ENCODE peak calls at places on chromosomes 16 and 17, in eight cellular contexts. T, O, R, W, I, Y, M and G are unnamed samples.

GRCh38 chr17:74923538-74924249 is 379 bp upstream of the OTOP2 start:
- DNase-seq in M (no peak), Y (peak; percentile 46), T (peak; percentile 65), W (peak; percentile 73), I (peak; percentile 41), R (peak; percentile 37), O (peak; percentile 33), G (no peak)

GRCh38 chr17:21231533-21231932 is 17.6 kb upstream of the TMEM11 start:
- DNase-seq in W (no peak), O (no peak), R (no peak), M (no peak), I (no peak), Y (no peak), T (peak; percentile 13), G (no peak)

GRCh38 chr16:59854846-59855439 is 1120.8 kb upstream of the GOT2 start:
- DNase-seq in R (no peak), M (no peak), Y (no peak), O (no peak), T (no peak), W (no peak), I (no peak), G (no peak)

GRCh38 chr16:51994597-51994996 is 552.3 kb downstream of the TOX3 start:
- DNase-seq in R (no peak), I (no peak), M (no peak), Y (no peak), W (peak; percentile 61), T (peak; percentile 96), O (peak; percentile 96), G (no peak)

GRCh38 chr17:305090-305976 is 47.3 kb downstream of the RPH3AL start:
- DNase-seq in W (peak; percentile 41), R (no peak), I (no peak), M (no peak), Y (no peak), O (no peak), T (peak; percentile 23), G (no peak)

GRCh38 chr17:74089869-74090464 is 113.5 kb upstream of the RPL38 start:
- DNase-seq in M (peak; percentile 67), T (peak; percentile 18), R (no peak), W (peak; percentile 81), Y (peak; percentile 48), O (peak; percentile 40), I (peak; percentile 93), G (peak; percentile 4)

GRCh38 chr17:74296548-74296936 is 22.5 kb downstream of the DNAI2 start:
- DNase-seq in R (no peak), Y (peak; percentile 47), W (peak; percentile 40), M (no peak), O (peak; percentile 29), T (peak; percentile 75), I (peak; percentile 57), G (peak; percentile 25)

GRCh38 chr17:44024271-44024663 is 9.5 kb upstream of the TMEM101 start:
- DNase-seq in W (no peak), O (no peak), M (no peak), I (no peak), Y (no peak), T (no peak), R (no peak), G (no peak)

GRCh38 chr17:32801193-32801592 is 75.7 kb downstream of the MYO1D start:
- DNase-seq in Y (no peak), R (no peak), W (no peak), O (no peak), I (no peak), T (no peak), M (no peak), G (no peak)

GRCh38 chr17:32914181-32914580 is 13.8 kb upstream of the TMEM98 start:
- DNase-seq in W (no peak), I (no peak), O (no peak), T (no peak), Y (no peak), R (no peak), M (no peak), G (no peak)

GRCh38 chr17:61009619-61010018 is 332.0 kb downstream of the BCAS3 start:
- DNase-seq in W (no peak), I (peak; percentile 50), T (no peak), R (no peak), O (no peak), M (no peak), Y (no peak), G (peak; percentile 16)

GRCh38 chr16:57039148-57039812 is 49.9 kb downstream of the NLRC5 start:
- DNase-seq in Y (no peak), R (no peak), W (no peak), M (peak; percentile 70), O (no peak), T (peak; percentile 50), I (peak; percentile 91), G (peak; percentile 71)

GRCh38 chr16:813204-813915 is 12.8 kb upstream of the GNG13 start:
- DNase-seq in R (no peak), M (no peak), I (peak; percentile 70), O (no peak), Y (peak; percentile 49), W (no peak), T (peak; percentile 27), G (no peak)

GRCh38 chr17:49498037-49498615 is 3.0 kb downstream of the NGFR start:
- DNase-seq in O (no peak), Y (peak; percentile 30), R (no peak), I (no peak), T (no peak), M (no peak), W (no peak), G (no peak)

DNA sequence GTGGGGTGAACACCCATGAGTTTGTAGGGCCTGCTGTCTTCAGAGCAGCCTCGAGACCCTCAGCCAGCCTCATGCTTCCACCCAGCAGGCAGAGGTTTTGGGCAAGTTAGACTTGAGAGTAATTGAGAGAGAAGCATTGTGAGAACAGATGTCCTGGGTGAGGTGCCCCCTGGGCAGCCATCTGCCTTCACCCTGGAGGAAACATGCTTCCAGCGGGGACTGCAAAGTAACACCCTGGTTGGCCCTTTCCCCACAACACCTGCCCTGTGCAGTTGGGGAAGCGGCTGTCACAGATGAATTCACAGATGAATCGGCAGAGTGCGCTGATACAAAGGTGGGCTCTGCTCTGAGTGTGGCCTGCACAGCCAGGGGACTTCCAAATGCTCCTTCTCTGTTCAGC is 23.4 kb downstream of the ATPAF2 start:
- DNase-seq in Y (no peak), I (no peak), R (no peak), W (no peak), M (no peak), T (no peak), O (no peak), G (no peak)
- H3K4me3 ChIP-seq in Y (peak overlapping the region; percentile 39), I (no peak overlapping the region), R (no peak overlapping the region), W (no peak overlapping the region), M (no peak overlapping the region), T (no peak overlapping the region), O (no peak overlapping the region), G (no peak overlapping the region)

DNA sequence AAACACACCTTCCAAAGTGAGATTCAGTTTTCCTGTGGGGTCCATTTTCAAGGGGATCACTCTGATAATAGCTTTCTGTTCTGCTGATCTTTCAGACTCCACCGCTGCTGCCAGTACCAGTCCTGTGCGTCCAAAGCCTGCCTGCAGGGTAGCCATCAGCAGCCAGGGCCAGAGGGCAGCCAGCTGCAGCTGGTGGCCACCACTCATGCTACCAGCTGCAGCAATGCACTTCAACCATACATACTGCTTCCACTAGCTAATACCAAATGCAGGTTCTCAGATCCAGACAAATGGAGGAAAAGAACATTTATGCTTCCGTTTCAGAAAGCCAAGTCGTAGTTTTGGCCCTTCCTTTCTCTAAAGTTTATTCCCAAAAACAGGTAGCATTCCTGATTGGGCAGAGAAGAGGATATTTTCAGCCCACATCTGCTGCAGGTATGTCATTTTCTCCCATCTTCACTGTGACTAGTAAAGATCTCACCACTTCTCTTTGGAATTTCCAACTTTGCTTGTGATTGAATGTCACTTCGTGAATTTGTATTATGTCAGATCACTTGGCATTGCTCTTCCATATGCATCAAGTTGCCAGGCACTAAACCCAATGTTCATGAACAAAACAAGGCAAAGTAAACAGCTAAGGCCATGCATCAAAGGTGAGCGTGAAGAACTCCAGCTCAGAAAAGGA is 1.8 kb downstream of the RNF43 start:
- DNase-seq in W (peak; percentile 49), M (no peak), R (no peak), O (peak; percentile 33), Y (no peak), I (no peak), T (peak; percentile 76), G (no peak)
- H3K4me3 ChIP-seq in W (peak overlapping the region; percentile 36), M (no peak overlapping the region), R (no peak overlapping the region), O (peak overlapping the region; percentile 63), Y (no peak overlapping the region), I (no peak overlapping the region), T (peak overlapping the region; percentile 42), G (no peak overlapping the region)

GRCh38 chr17:34366529-34367107 is 3.6 kb upstream of the CCL1 start:
- DNase-seq in M (peak; percentile 36), W (no peak), R (no peak), Y (no peak), I (no peak), T (no peak), O (no peak), G (no peak)
- H3K4me3 ChIP-seq in M (no peak overlapping the region), W (no peak overlapping the region), R (no peak overlapping the region), Y (no peak overlapping the region), I (no peak overlapping the region), T (no peak overlapping the region), O (no peak overlapping the region), G (no peak overlapping the region)

DNA sequence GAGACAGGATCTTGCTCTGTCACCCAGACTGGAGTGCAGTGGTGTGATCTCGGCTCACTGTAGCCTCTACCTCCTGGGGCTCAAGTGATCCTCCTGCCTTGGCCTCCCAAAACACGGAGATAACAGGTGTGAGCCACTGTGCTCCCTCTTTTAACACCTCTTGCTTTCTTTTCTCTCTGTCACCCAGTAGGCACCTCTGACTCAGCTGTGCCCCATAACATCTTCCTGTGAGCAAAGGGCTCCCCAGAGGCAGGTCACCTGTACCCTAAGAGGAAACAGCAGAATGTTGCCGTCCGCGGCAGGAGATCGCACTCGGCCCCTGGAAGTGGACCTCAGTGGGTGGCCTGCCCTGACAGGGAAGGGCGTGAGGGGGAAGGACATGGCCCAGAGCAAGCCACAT is 918 bp upstream of the NLRC3 start:
- DNase-seq in R (peak; percentile 36), T (no peak), W (no peak), Y (no peak), O (no peak), I (peak; percentile 63), M (peak; percentile 23), G (no peak)
- H3K4me3 ChIP-seq in R (peak overlapping the region; percentile 81), T (no peak overlapping the region), W (no peak overlapping the region), Y (no peak overlapping the region), O (no peak overlapping the region), I (peak overlapping the region; percentile 95), M (no peak overlapping the region), G (no peak overlapping the region)

GRCh38 chr16:30428055-30428454 is 1.8 kb downstream of the DCTPP1 start:
- DNase-seq in T (no peak), Y (no peak), O (no peak), M (no peak), W (no peak), I (no peak), R (no peak), G (no peak)

GRCh38 chr16:30429678-30430427 is at the start of gene DCTPP1:
- DNase-seq in I (peak; percentile 100), M (peak; percentile 99), W (peak; percentile 97), O (peak; percentile 99), Y (peak; percentile 97), R (peak; percentile 93), T (peak; percentile 99), G (peak; percentile 94)

GRCh38 chr16:30434852-30435251 is 5.0 kb upstream of the DCTPP1 start:
- DNase-seq in I (no peak), R (no peak), M (no peak), O (peak; percentile 68), W (no peak), Y (no peak), T (no peak), G (no peak)

GRCh38 chr16:30429418-30429677 is 482 bp downstream of the DCTPP1 start:
- DNase-seq in T (no peak), M (no peak), I (no peak), W (no peak), R (no peak), Y (no peak), O (no peak), G (no peak)

GRCh38 chr16:30430428-30430970 is 669 bp upstream of the DCTPP1 start:
- DNase-seq in Y (no peak), M (no peak), W (no peak), R (no peak), T (no peak), I (no peak), O (no peak), G (no peak)
- H3K4me3 ChIP-seq in Y (peak overlapping the region; percentile 49), M (no peak overlapping the region), W (peak overlapping the region; percentile 46), R (no peak overlapping the region), T (no peak overlapping the region), I (peak overlapping the region; percentile 53), O (no peak overlapping the region), G (peak overlapping the region; percentile 71)